ENCODE peak calls at places on chromosomes 11 and 22, in nine cellular contexts. One of them, this sample, is unnamed.

GRCh38 chr11:112391086-112391485 is 130.4 kb upstream of the PLET1 start:
- DNase-seq in pancreas: no peak
- DNase-seq in AG10803: no peak
- DNase-seq in effector memory CD4-positive, alpha-beta T cell: no peak
- DNase-seq in K562: no peak
- DNase-seq in cardiac muscle cell: no peak
- DNase-seq in coronary artery: no peak
- DNase-seq in kidney epithelial cell: no peak
- DNase-seq in fibroblast of pulmonary artery: no peak
- DNase-seq in this sample: no peak

GRCh38 chr11:114321621-114322257 is 25.5 kb downstream of the NNMT start:
- DNase-seq in pancreas: no peak
- DNase-seq in AG10803: peak
- DNase-seq in effector memory CD4-positive, alpha-beta T cell: no peak
- DNase-seq in K562: no peak
- DNase-seq in cardiac muscle cell: no peak
- DNase-seq in coronary artery: no peak
- DNase-seq in kidney epithelial cell: peak
- DNase-seq in fibroblast of pulmonary artery: peak
- DNase-seq in this sample: no peak

GRCh38 chr11:115215694-115216615 is 288.3 kb downstream of the CADM1 start:
- DNase-seq in pancreas: no peak
- DNase-seq in AG10803: no peak
- DNase-seq in effector memory CD4-positive, alpha-beta T cell: no peak
- DNase-seq in K562: no peak
- DNase-seq in cardiac muscle cell: no peak
- DNase-seq in coronary artery: no peak
- DNase-seq in kidney epithelial cell: no peak
- DNase-seq in fibroblast of pulmonary artery: no peak
- DNase-seq in this sample: no peak

GRCh38 chr11:107468596-107468995 is 11.0 kb upstream of the CWF19L2 start:
- DNase-seq in pancreas: no peak
- DNase-seq in AG10803: peak
- DNase-seq in effector memory CD4-positive, alpha-beta T cell: no peak
- DNase-seq in K562: peak
- DNase-seq in cardiac muscle cell: no peak
- DNase-seq in coronary artery: no peak
- DNase-seq in kidney epithelial cell: no peak
- DNase-seq in fibroblast of pulmonary artery: peak
- DNase-seq in this sample: no peak

GRCh38 chr11:36229091-36229490 is 60.1 kb downstream of the COMMD9 start:
- DNase-seq in pancreas: no peak
- DNase-seq in AG10803: no peak
- DNase-seq in effector memory CD4-positive, alpha-beta T cell: no peak
- DNase-seq in K562: no peak
- DNase-seq in cardiac muscle cell: no peak
- DNase-seq in coronary artery: no peak
- DNase-seq in kidney epithelial cell: no peak
- DNase-seq in fibroblast of pulmonary artery: no peak
- DNase-seq in this sample: no peak

GRCh38 chr11:128872094-128872493 is 5.0 kb upstream of the KCNJ1 start:
- DNase-seq in pancreas: no peak
- DNase-seq in AG10803: no peak
- DNase-seq in effector memory CD4-positive, alpha-beta T cell: no peak
- DNase-seq in K562: no peak
- DNase-seq in cardiac muscle cell: no peak
- DNase-seq in coronary artery: no peak
- DNase-seq in kidney epithelial cell: no peak
- DNase-seq in fibroblast of pulmonary artery: no peak
- DNase-seq in this sample: no peak

GRCh38 chr11:33552756-33553155 is 147.9 kb downstream of the C11orf91 start:
- DNase-seq in pancreas: no peak
- DNase-seq in AG10803: peak
- DNase-seq in effector memory CD4-positive, alpha-beta T cell: no peak
- DNase-seq in K562: no peak
- DNase-seq in cardiac muscle cell: no peak
- DNase-seq in coronary artery: no peak
- DNase-seq in kidney epithelial cell: no peak
- DNase-seq in fibroblast of pulmonary artery: peak
- DNase-seq in this sample: no peak

GRCh38 chr22:25488244-25489020 is 76.0 kb upstream of the GRK3 start:
- DNase-seq in pancreas: peak
- DNase-seq in AG10803: peak
- DNase-seq in effector memory CD4-positive, alpha-beta T cell: no peak
- DNase-seq in K562: no peak
- DNase-seq in cardiac muscle cell: peak
- DNase-seq in coronary artery: no peak
- DNase-seq in kidney epithelial cell: peak
- DNase-seq in fibroblast of pulmonary artery: peak
- DNase-seq in this sample: no peak

GRCh38 chr11:99020324-99021225 is at the start of gene CNTN5:
- DNase-seq in pancreas: peak
- DNase-seq in AG10803: no peak
- DNase-seq in effector memory CD4-positive, alpha-beta T cell: no peak
- DNase-seq in K562: peak
- DNase-seq in cardiac muscle cell: peak
- DNase-seq in coronary artery: peak
- DNase-seq in kidney epithelial cell: peak
- DNase-seq in fibroblast of pulmonary artery: peak
- DNase-seq in this sample: peak

GRCh38 chr11:115759622-115760527 is 255.7 kb upstream of the CADM1 start:
- DNase-seq in pancreas: no peak
- DNase-seq in AG10803: no peak
- DNase-seq in effector memory CD4-positive, alpha-beta T cell: no peak
- DNase-seq in K562: no peak
- DNase-seq in cardiac muscle cell: peak
- DNase-seq in coronary artery: no peak
- DNase-seq in kidney epithelial cell: no peak
- DNase-seq in fibroblast of pulmonary artery: no peak
- DNase-seq in this sample: peak

GRCh38 chr11:17252704-17253103 is 23.8 kb upstream of the NUCB2 start:
- DNase-seq in pancreas: no peak
- DNase-seq in AG10803: no peak
- DNase-seq in effector memory CD4-positive, alpha-beta T cell: no peak
- DNase-seq in K562: no peak
- DNase-seq in cardiac muscle cell: no peak
- DNase-seq in coronary artery: no peak
- DNase-seq in kidney epithelial cell: no peak
- DNase-seq in fibroblast of pulmonary artery: no peak
- DNase-seq in this sample: no peak

GRCh38 chr22:29344137-29344536 is 28.6 kb upstream of the RASL10A start:
- DNase-seq in pancreas: peak
- DNase-seq in AG10803: peak
- DNase-seq in effector memory CD4-positive, alpha-beta T cell: no peak
- DNase-seq in K562: no peak
- DNase-seq in cardiac muscle cell: peak
- DNase-seq in coronary artery: no peak
- DNase-seq in kidney epithelial cell: peak
- DNase-seq in fibroblast of pulmonary artery: peak
- DNase-seq in this sample: no peak

GRCh38 chr11:30254307-30255298 is 23.8 kb downstream of the FSHB start:
- DNase-seq in pancreas: no peak
- DNase-seq in AG10803: no peak
- DNase-seq in effector memory CD4-positive, alpha-beta T cell: no peak
- DNase-seq in K562: no peak
- DNase-seq in cardiac muscle cell: no peak
- DNase-seq in coronary artery: no peak
- DNase-seq in kidney epithelial cell: no peak
- DNase-seq in fibroblast of pulmonary artery: peak
- DNase-seq in this sample: no peak

GRCh38 chr22:31081963-31082605 is 966 bp downstream of the SMTN start:
- DNase-seq in pancreas: peak
- DNase-seq in AG10803: peak
- DNase-seq in effector memory CD4-positive, alpha-beta T cell: no peak
- DNase-seq in K562: no peak
- DNase-seq in cardiac muscle cell: no peak
- DNase-seq in coronary artery: peak
- DNase-seq in kidney epithelial cell: no peak
- DNase-seq in fibroblast of pulmonary artery: no peak
- DNase-seq in this sample: no peak

GRCh38 chr11:12008790-12009616 is 577 bp upstream of the DKK3 start:
- DNase-seq in pancreas: no peak
- DNase-seq in AG10803: peak
- DNase-seq in effector memory CD4-positive, alpha-beta T cell: no peak
- DNase-seq in K562: peak
- DNase-seq in cardiac muscle cell: peak
- DNase-seq in coronary artery: peak
- DNase-seq in kidney epithelial cell: no peak
- DNase-seq in fibroblast of pulmonary artery: peak
- DNase-seq in this sample: no peak

GRCh38 chr11:12006552-12007229 is 1.7 kb downstream of the DKK3 start:
- DNase-seq in pancreas: no peak
- DNase-seq in AG10803: no peak
- DNase-seq in effector memory CD4-positive, alpha-beta T cell: no peak
- DNase-seq in K562: no peak
- DNase-seq in cardiac muscle cell: no peak
- DNase-seq in coronary artery: no peak
- DNase-seq in kidney epithelial cell: no peak
- DNase-seq in fibroblast of pulmonary artery: no peak
- DNase-seq in this sample: no peak

GRCh38 chr11:12007769-12008737 is at the start of gene DKK3:
- DNase-seq in pancreas: no peak
- DNase-seq in AG10803: peak
- DNase-seq in effector memory CD4-positive, alpha-beta T cell: no peak
- DNase-seq in K562: no peak
- DNase-seq in cardiac muscle cell: peak
- DNase-seq in coronary artery: no peak
- DNase-seq in kidney epithelial cell: no peak
- DNase-seq in fibroblast of pulmonary artery: peak
- DNase-seq in this sample: no peak

GRCh38 chr11:12005476-12005875 is 3.0 kb downstream of the DKK3 start:
- DNase-seq in pancreas: no peak
- DNase-seq in AG10803: peak
- DNase-seq in effector memory CD4-positive, alpha-beta T cell: no peak
- DNase-seq in K562: no peak
- DNase-seq in cardiac muscle cell: no peak
- DNase-seq in coronary artery: no peak
- DNase-seq in kidney epithelial cell: no peak
- DNase-seq in fibroblast of pulmonary artery: peak
- DNase-seq in this sample: no peak

DNA sequence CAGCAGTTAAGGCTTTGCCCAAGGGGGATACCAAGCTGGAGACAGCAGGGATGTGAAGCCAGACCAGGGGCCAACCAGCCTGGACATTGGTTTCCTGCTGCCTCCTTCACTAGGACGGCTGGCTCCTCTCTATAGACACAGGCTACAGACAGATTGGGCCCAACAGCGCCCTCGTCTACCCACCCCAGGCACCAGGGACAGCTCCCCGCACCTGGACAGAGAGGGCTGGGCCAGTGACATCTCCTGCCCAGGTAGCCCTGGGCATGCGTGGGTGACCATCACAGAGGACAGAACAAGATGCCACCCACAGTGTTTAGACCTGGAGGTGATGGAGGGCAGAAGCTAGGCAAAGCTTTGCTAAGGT is 1.2 kb downstream of the DKK3 start:
- DNase-seq in pancreas: no peak
- DNase-seq in AG10803: no peak
- DNase-seq in effector memory CD4-positive, alpha-beta T cell: no peak
- DNase-seq in K562: no peak
- DNase-seq in cardiac muscle cell: no peak
- DNase-seq in coronary artery: no peak
- DNase-seq in kidney epithelial cell: no peak
- DNase-seq in fibroblast of pulmonary artery: no peak
- DNase-seq in this sample: no peak
- H3K4me3 ChIP-seq in pancreas: no peak
- H3K4me3 ChIP-seq in AG10803: peak
- H3K4me3 ChIP-seq in effector memory CD4-positive, alpha-beta T cell: no peak
- H3K4me3 ChIP-seq in K562: no peak
- H3K4me3 ChIP-seq in cardiac muscle cell: no peak
- H3K4me3 ChIP-seq in coronary artery: peak
- H3K4me3 ChIP-seq in kidney epithelial cell: no peak
- H3K4me3 ChIP-seq in fibroblast of pulmonary artery: peak
- H3K4me3 ChIP-seq in this sample: no peak

GRCh38 chr11:10294289-10294953 is 402 bp upstream of the SBF2 start:
- DNase-seq in pancreas: peak
- DNase-seq in AG10803: peak
- DNase-seq in effector memory CD4-positive, alpha-beta T cell: no peak
- DNase-seq in K562: no peak
- DNase-seq in cardiac muscle cell: peak
- DNase-seq in coronary artery: no peak
- DNase-seq in kidney epithelial cell: no peak
- DNase-seq in fibroblast of pulmonary artery: peak
- DNase-seq in this sample: peak
- H3K4me3 ChIP-seq in pancreas: peak
- H3K4me3 ChIP-seq in AG10803: peak
- H3K4me3 ChIP-seq in effector memory CD4-positive, alpha-beta T cell: peak
- H3K4me3 ChIP-seq in K562: peak
- H3K4me3 ChIP-seq in cardiac muscle cell: peak
- H3K4me3 ChIP-seq in coronary artery: peak
- H3K4me3 ChIP-seq in kidney epithelial cell: peak
- H3K4me3 ChIP-seq in fibroblast of pulmonary artery: peak
- H3K4me3 ChIP-seq in this sample: peak

GRCh38 chr22:47408409-47408808 is 646.0 kb downstream of the TBC1D22A start:
- DNase-seq in pancreas: no peak
- DNase-seq in AG10803: no peak
- DNase-seq in effector memory CD4-positive, alpha-beta T cell: no peak
- DNase-seq in K562: no peak
- DNase-seq in cardiac muscle cell: no peak
- DNase-seq in coronary artery: no peak
- DNase-seq in kidney epithelial cell: no peak
- DNase-seq in fibroblast of pulmonary artery: no peak
- DNase-seq in this sample: no peak
- H3K4me3 ChIP-seq in pancreas: no peak
- H3K4me3 ChIP-seq in AG10803: no peak
- H3K4me3 ChIP-seq in effector memory CD4-positive, alpha-beta T cell: no peak
- H3K4me3 ChIP-seq in K562: no peak
- H3K4me3 ChIP-seq in cardiac muscle cell: no peak
- H3K4me3 ChIP-seq in coronary artery: no peak
- H3K4me3 ChIP-seq in kidney epithelial cell: no peak
- H3K4me3 ChIP-seq in fibroblast of pulmonary artery: no peak
- H3K4me3 ChIP-seq in this sample: no peak

GRCh38 chr11:63012450-63013238 is 3.0 kb downstream of the SLC22A8 start:
- DNase-seq in pancreas: no peak
- DNase-seq in AG10803: no peak
- DNase-seq in effector memory CD4-positive, alpha-beta T cell: no peak
- DNase-seq in K562: no peak
- DNase-seq in cardiac muscle cell: peak
- DNase-seq in coronary artery: no peak
- DNase-seq in kidney epithelial cell: no peak
- DNase-seq in fibroblast of pulmonary artery: no peak
- DNase-seq in this sample: no peak
- H3K4me3 ChIP-seq in pancreas: no peak
- H3K4me3 ChIP-seq in AG10803: no peak
- H3K4me3 ChIP-seq in effector memory CD4-positive, alpha-beta T cell: no peak
- H3K4me3 ChIP-seq in K562: no peak
- H3K4me3 ChIP-seq in cardiac muscle cell: no peak
- H3K4me3 ChIP-seq in coronary artery: no peak
- H3K4me3 ChIP-seq in kidney epithelial cell: no peak
- H3K4me3 ChIP-seq in fibroblast of pulmonary artery: no peak
- H3K4me3 ChIP-seq in this sample: no peak